ENCODE peak calls at places on chromosomes 2 and 18, in four cellular contexts. J, Y, X and K are unnamed samples.

GRCh38 chr2:239902749-239903201 is 122.4 kb downstream of the NDUFA10 start:
- DNase-seq in J (no peak), Y (no peak), X (no peak), K (no peak)

GRCh38 chr2:134141598-134142340 is 112.1 kb upstream of the MGAT5 start:
- DNase-seq in J (no peak), Y (no peak), X (no peak), K (no peak)

GRCh38 chr2:226466589-226466988 is 333.0 kb downstream of the IRS1 start:
- DNase-seq in J (no peak), Y (no peak), X (no peak), K (no peak)

GRCh38 chr18:1499265-1499664 is 594.6 kb downstream of the ADCYAP1 start:
- DNase-seq in J (no peak), Y (no peak), X (no peak), K (no peak)

GRCh38 chr18:23422751-23423418 is 30.2 kb upstream of the RIOK3 start:
- DNase-seq in J (peak), Y (peak), X (peak), K (no peak)

GRCh38 chr2:237209885-237210284 is 124.2 kb downstream of the COPS8 start:
- DNase-seq in J (no peak), Y (no peak), X (no peak), K (no peak)

GRCh38 chr2:161943012-161943411 is 131.0 kb downstream of the DPP4 start:
- DNase-seq in J (no peak), Y (no peak), X (no peak), K (no peak)

GRCh38 chr2:45134726-45135125 is 125.5 kb upstream of the SIX2 start:
- DNase-seq in J (no peak), Y (no peak), X (no peak), K (no peak)

GRCh38 chr18:13658444-13659204 is 67.7 kb downstream of the FAM210A start:
- DNase-seq in J (no peak), Y (no peak), X (no peak), K (no peak)

GRCh38 chr18:13577091-13577697 is 149.2 kb downstream of the FAM210A start:
- DNase-seq in J (no peak), Y (peak), X (no peak), K (no peak)

GRCh38 chr2:58427572-58428285 is 186.6 kb upstream of the FANCL start:
- DNase-seq in J (no peak), Y (no peak), X (no peak), K (no peak)

GRCh38 chr18:11494093-11494492 is 115.3 kb upstream of the SLC35G4 start:
- DNase-seq in J (no peak), Y (peak), X (no peak), K (no peak)